ENCODE peak calls at places on chromosomes 12 and 14, in seven cellular contexts. O is A172; J is HCT116; N is T-helper 9 cell; X is activated CD8-positive, alpha-beta T cell treated with anti-CD3 and anti-CD28 coated beads for 36 hours; Y is progenitor cell of endocrine pancreas; G is activated CD4-positive, alpha-beta T cell treated with anti-CD3 and anti-CD28 coated beads, Interleukin-2, amount 10 ng/mL, durations not matched to agents 7 days and 5 days. F is an unnamed sample.

GRCh38 chr14:99966030-99966429 is 99.2 kb upstream of the EVL start:
- DNase-seq in O (no peak), J (no peak), N (no peak), X (no peak), Y (no peak), G (no peak), F (no peak)

GRCh38 chr14:38481939-38482678 is 226.2 kb upstream of the CLEC14A start:
- DNase-seq in O (peak; percentile 2), J (no peak), N (no peak), X (no peak), Y (no peak), G (no peak), F (no peak)

GRCh38 chr12:130955238-130955816 is 1.6 kb downstream of the ADGRD1 start:
- DNase-seq in O (no peak), J (no peak), N (no peak), X (no peak), Y (no peak), G (no peak), F (no peak)

GRCh38 chr12:27285395-27285794 is 41.3 kb downstream of the STK38L start:
- DNase-seq in O (peak; percentile 18), J (no peak), N (no peak), X (no peak), Y (no peak), G (no peak), F (peak; percentile 57)

GRCh38 chr12:126648074-126648473 is 1582.8 kb downstream of the AACS start:
- DNase-seq in O (no peak), J (no peak), N (no peak), X (no peak), Y (no peak), G (no peak), F (no peak)

GRCh38 chr14:104872469-104873341 is 7.6 kb downstream of the CEP170B start:
- DNase-seq in O (peak; percentile 40), J (no peak), N (no peak), X (no peak), Y (no peak), G (no peak), F (peak; percentile 64)

GRCh38 chr14:33484264-33484663 is 466.6 kb downstream of the EGLN3 start:
- DNase-seq in O (no peak), J (no peak), N (no peak), X (no peak), Y (no peak), G (no peak), F (peak; percentile 18)

GRCh38 chr12:67803450-67804034 is 155.0 kb downstream of the DYRK2 start:
- DNase-seq in O (no peak), J (no peak), N (no peak), X (no peak), Y (no peak), G (no peak), F (no peak)

GRCh38 chr12:91991397-91992187 is 154.1 kb downstream of the BTG1 start:
- DNase-seq in O (no peak), J (no peak), N (no peak), X (no peak), Y (no peak), G (no peak), F (no peak)

GRCh38 chr12:58387199-58387598 is 445.8 kb downstream of the ATP23 start:
- DNase-seq in O (peak; percentile 66), J (peak; percentile 38), N (no peak), X (no peak), Y (no peak), G (no peak), F (peak; percentile 30)

GRCh38 chr14:29905549-29905948 is 22.1 kb downstream of the PRKD1 start:
- DNase-seq in O (no peak), J (no peak), N (no peak), X (no peak), Y (no peak), G (no peak), F (no peak)

GRCh38 chr12:109247831-109248654 is 61.0 kb downstream of the FOXN4 start:
- DNase-seq in O (no peak), J (no peak), N (no peak), X (no peak), Y (no peak), G (no peak), F (no peak)

GRCh38 chr14:31261859-31262739 is 54.5 kb upstream of the HECTD1 start:
- DNase-seq in O (peak; percentile 3), J (no peak), N (no peak), X (no peak), Y (no peak), G (no peak), F (no peak)

GRCh38 chr14:67650161-67650560 is 24.3 kb downstream of the VTI1B start:
- DNase-seq in O (no peak), J (no peak), N (no peak), X (no peak), Y (no peak), G (no peak), F (no peak)

GRCh38 chr14:61472801-61473376 is 151.5 kb downstream of the PRKCH start:
- DNase-seq in O (no peak), J (no peak), N (peak; percentile 55), X (peak; percentile 94), Y (no peak), G (peak; percentile 78), F (peak; percentile 45)

GRCh38 chr14:68444449-68445168 is 348.3 kb downstream of the ZFP36L1 start:
- DNase-seq in O (peak; percentile 55), J (no peak), N (no peak), X (no peak), Y (no peak), G (no peak), F (peak; percentile 90)

GRCh38 chr12:117854339-117855012 is 114.3 kb downstream of the KSR2 start:
- DNase-seq in O (peak; percentile 62), J (no peak), N (peak; percentile 20), X (peak; percentile 64), Y (peak; percentile 58), G (peak; percentile 60), F (peak; percentile 77)